ENCODE peak calls at places on chromosome 21, in nine cellular contexts. Z, O, U, W, F, K, V, M and J are unnamed samples.
A peak's percentile ranks its signal among the peaks of the same experiment; 100 is the strongest.

GRCh38 chr21:36471254-36471723 is 8.6 kb downstream of the CLDN14 start:
- DNase-seq in Z (no peak), K (no peak), O (no peak), F (no peak), M (no peak), V (no peak), W (no peak), U (peak; percentile 52), J (peak; percentile 69)

GRCh38 chr21:43816611-43817071 is 27.3 kb downstream of the RRP1 start:
- DNase-seq in U (no peak), K (no peak), F (no peak), O (no peak), V (no peak), M (no peak), Z (no peak), W (no peak), J (no peak)

GRCh38 chr21:16908087-16908486 is 604.8 kb upstream of the CXADR start:
- DNase-seq in V (no peak), U (peak; percentile 57), M (no peak), W (no peak), Z (no peak), O (no peak), K (no peak), F (peak; percentile 33), J (no peak)

GRCh38 chr21:21034046-21034445 is 35.8 kb downstream of the NCAM2 start:
- DNase-seq in W (no peak), M (no peak), K (no peak), O (no peak), U (no peak), Z (no peak), F (no peak), V (no peak), J (no peak)

GRCh38 chr21:33229776-33230517 is at the start of gene IFNAR2:
- DNase-seq in K (peak; percentile 76), V (no peak), F (peak; percentile 81), O (peak; percentile 91), M (peak; percentile 84), Z (peak; percentile 75), U (peak; percentile 39), W (peak; percentile 85), J (peak; percentile 96)

GRCh38 chr21:37462087-37462861 is 95.7 kb downstream of the DYRK1A start:
- DNase-seq in U (no peak), W (no peak), V (no peak), Z (no peak), O (peak; percentile 63), M (no peak), K (no peak), F (no peak), J (no peak)

GRCh38 chr21:16742116-16742515 is 770.7 kb upstream of the CXADR start:
- DNase-seq in M (no peak), V (no peak), W (no peak), O (no peak), Z (no peak), U (no peak), F (peak; percentile 32), K (no peak), J (no peak)

GRCh38 chr21:42849759-42850412 is 29.5 kb downstream of the WDR4 start:
- DNase-seq in K (no peak), M (no peak), V (no peak), Z (no peak), U (no peak), W (no peak), F (no peak), O (no peak), J (no peak)

GRCh38 chr21:34511787-34512451 is at the start of gene KCNE1:
- DNase-seq in M (no peak), F (peak; percentile 78), U (no peak), K (no peak), W (no peak), V (no peak), Z (no peak), O (no peak), J (no peak)

GRCh38 chr21:39316062-39316461 is 2.6 kb upstream of the BRWD1 start:
- DNase-seq in M (peak; percentile 56), U (peak; percentile 86), W (no peak), O (no peak), V (no peak), K (no peak), Z (no peak), F (no peak), J (no peak)

GRCh38 chr21:39662411-39662953 is 49.7 kb downstream of the B3GALT5 start:
- DNase-seq in F (no peak), O (no peak), U (no peak), W (no peak), V (no peak), M (peak; percentile 5), Z (no peak), K (no peak), J (no peak)

GRCh38 chr21:34205811-34206635 is 132.6 kb downstream of the MRPS6 start:
- DNase-seq in M (peak; percentile 84), Z (no peak), K (no peak), V (no peak), O (no peak), U (no peak), W (no peak), F (no peak), J (no peak)

GRCh38 chr21:41993744-41994143 is 16.4 kb downstream of the ZBTB21 start:
- DNase-seq in F (no peak), Z (no peak), M (no peak), V (peak; percentile 65), O (no peak), W (no peak), K (no peak), U (no peak), J (no peak)

GRCh38 chr21:38083534-38083933 is 167.3 kb upstream of the KCNJ6 start:
- DNase-seq in Z (no peak), F (no peak), W (no peak), U (no peak), M (no peak), K (no peak), O (no peak), V (no peak), J (no peak)

DNA sequence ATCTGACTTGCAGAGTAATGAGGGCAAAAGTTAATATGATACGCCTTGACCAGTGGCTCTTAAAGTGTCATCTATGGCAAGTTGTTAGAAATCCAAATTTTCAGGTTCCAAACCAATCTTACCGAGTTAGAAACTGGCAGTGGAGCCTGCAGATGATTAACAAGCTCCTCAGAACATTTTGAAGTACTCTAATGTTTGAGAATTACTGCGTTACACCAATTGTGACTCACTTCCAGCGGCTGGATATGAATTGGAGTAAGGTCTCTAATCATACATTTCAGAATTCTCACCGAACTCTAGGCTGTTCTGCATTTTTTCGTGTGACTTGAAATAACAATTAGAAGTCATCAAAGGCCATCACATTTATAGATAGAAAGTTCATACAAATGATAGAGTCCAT is 73.5 kb upstream of the TMPRSS15 start:
- DNase-seq in W (no peak), Z (no peak), K (no peak), U (no peak), V (no peak), F (no peak), M (no peak), O (no peak), J (no peak)
- TF ChIP-seq CTCF in W (no peak), Z (no peak), K (no peak), U (no peak), V (no peak), F (no peak), M (no peak), O (no peak), J (no peak)

GRCh38 chr21:45543710-45544448 is 1.6 kb upstream of the SLC19A1 start:
- DNase-seq in U (no peak), W (peak; percentile 31), V (no peak), O (no peak), Z (no peak), F (no peak), M (no peak), K (peak; percentile 15), J (no peak)

GRCh38 chr21:45541221-45542039 is 810 bp downstream of the SLC19A1 start:
- DNase-seq in O (no peak), F (peak; percentile 90), Z (peak; percentile 68), U (peak; percentile 26), V (no peak), M (peak; percentile 94), W (peak; percentile 37), K (peak; percentile 77), J (peak; percentile 96)

GRCh38 chr21:45542667-45543370 is 579 bp upstream of the SLC19A1 start:
- DNase-seq in U (no peak), V (no peak), Z (no peak), F (peak; percentile 37), M (no peak), K (no peak), O (no peak), W (peak; percentile 43), J (no peak)

GRCh38 chr21:45543371-45543709 is 1.1 kb upstream of the SLC19A1 start:
- DNase-seq in M (no peak), F (peak; percentile 39), K (no peak), V (no peak), W (peak; percentile 29), U (no peak), Z (no peak), O (no peak), J (no peak)

DNA sequence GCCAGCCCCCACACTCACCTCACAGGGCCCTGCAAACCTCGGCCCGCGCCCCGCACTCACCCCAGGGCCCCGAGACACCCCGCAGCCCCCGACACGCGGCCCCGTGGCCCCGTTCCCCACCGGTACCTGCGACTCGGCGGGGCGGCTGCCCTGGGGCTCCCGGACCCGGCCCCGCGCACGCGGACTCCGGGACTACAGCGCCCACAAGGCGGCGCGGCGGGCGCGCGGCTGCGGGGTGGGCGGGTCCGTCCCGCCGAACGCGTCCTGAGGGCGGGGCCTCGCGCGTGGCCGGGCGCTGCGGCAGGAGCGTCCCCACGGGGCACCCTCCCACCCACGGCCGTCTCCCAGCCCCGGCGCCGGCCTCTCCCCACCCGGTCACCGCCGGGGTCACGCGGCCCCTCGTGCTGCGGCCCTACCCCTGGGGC is at the start of gene SLC19A1:
- DNase-seq in W (peak; percentile 34), U (no peak), V (no peak), F (peak; percentile 73), M (peak; percentile 87), Z (peak; percentile 73), K (peak; percentile 69), O (peak; percentile 82), J (peak; percentile 97)
- TF ChIP-seq CTCF in W (peak; percentile 27), U (peak; percentile 55), V (peak; percentile 36), F (peak; percentile 14), M (no peak), Z (no peak), K (peak; percentile 40), O (peak; percentile 46), J (peak; percentile 36)

DNA sequence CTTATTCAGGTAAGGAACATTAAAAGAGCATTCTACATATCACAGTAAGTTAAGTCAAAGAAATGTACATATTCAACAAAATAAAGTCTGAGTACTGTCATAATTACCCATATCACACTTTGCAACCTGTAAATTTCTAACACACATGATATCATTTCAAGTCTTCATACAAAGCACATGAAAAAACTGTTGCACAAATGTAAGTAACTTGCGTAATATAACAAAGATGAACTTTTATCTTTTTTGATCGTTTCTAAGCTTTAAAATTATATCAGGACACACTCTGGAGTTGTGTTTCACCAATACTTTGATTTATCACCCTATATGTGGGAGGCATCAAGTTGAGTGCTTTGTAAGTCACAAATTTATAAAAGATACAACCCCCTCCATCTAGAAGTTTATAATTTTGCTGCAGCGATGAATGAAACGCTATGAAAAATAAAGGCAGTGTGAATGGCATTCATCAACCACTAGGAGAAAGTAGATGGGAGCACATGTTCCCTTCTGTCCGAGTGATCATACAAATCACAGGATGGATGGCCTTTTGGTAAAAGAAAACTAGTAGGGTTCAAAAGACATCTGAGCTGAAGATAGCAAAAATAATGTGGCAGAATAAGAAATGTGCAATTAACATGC is 27.6 kb downstream of the NRIP1 start:
- DNase-seq in U (no peak), F (no peak), K (no peak), W (no peak), O (no peak), M (no peak), V (no peak), Z (no peak), J (no peak)
- TF ChIP-seq CTCF in U (no peak), F (no peak), K (no peak), W (no peak), O (no peak), M (no peak), V (no peak), Z (no peak), J (no peak)

GRCh38 chr21:45319461-45320211 is 31.9 kb upstream of the POFUT2 start:
- DNase-seq in K (no peak), Z (no peak), V (no peak), W (peak; percentile 28), F (peak; percentile 35), M (no peak), U (no peak), O (no peak), J (no peak)
- TF ChIP-seq CTCF in K (no peak), Z (no peak), V (no peak), W (no peak), F (no peak), M (no peak), U (no peak), O (no peak), J (no peak)